ENCODE peak calls at places on chromosomes 2 and 18, in five cellular contexts. One of them, this sample, is unnamed.

GRCh38 chr18:70397259-70397925 is 108.5 kb downstream of the SOCS6 start:
- DNase-seq in mesenchymal stem cell: no peak
- DNase-seq in IMR-90: peak
- DNase-seq in H1: no peak
- DNase-seq in H9: no peak
- DNase-seq in this sample: no peak

GRCh38 chr2:19187323-19188020 is 171.0 kb downstream of the OSR1 start:
- DNase-seq in mesenchymal stem cell: peak
- DNase-seq in H9: no peak
- DNase-seq in IMR-90: peak
- DNase-seq in H1: no peak
- DNase-seq in this sample: no peak

GRCh38 chr2:72137498-72138010 is 10.1 kb downstream of the CYP26B1 start:
- DNase-seq in H1: peak
- DNase-seq in H9: peak
- DNase-seq in IMR-90: peak
- DNase-seq in mesenchymal stem cell: peak
- DNase-seq in this sample: peak

GRCh38 chr18:25979358-25979727 is 111.1 kb downstream of the SS18 start:
- DNase-seq in mesenchymal stem cell: no peak
- DNase-seq in H9: no peak
- DNase-seq in H1: no peak
- DNase-seq in IMR-90: no peak
- DNase-seq in this sample: no peak

GRCh38 chr2:194725169-194725568 is 931.9 kb upstream of the SLC39A10 start:
- DNase-seq in H9: no peak
- DNase-seq in mesenchymal stem cell: no peak
- DNase-seq in IMR-90: no peak
- DNase-seq in H1: no peak
- DNase-seq in this sample: no peak

GRCh38 chr2:130252880-130253645 is 54.8 kb upstream of the TUBA3E start:
- DNase-seq in H9: no peak
- DNase-seq in IMR-90: no peak
- DNase-seq in H1: no peak
- DNase-seq in mesenchymal stem cell: no peak
- DNase-seq in this sample: no peak

GRCh38 chr2:170816499-170817246 is at the start of gene GAD1:
- DNase-seq in H9: peak
- DNase-seq in H1: peak
- DNase-seq in mesenchymal stem cell: peak
- DNase-seq in IMR-90: peak
- DNase-seq in this sample: peak

GRCh38 chr2:207113403-207113802 is 52.3 kb downstream of the KLF7 start:
- DNase-seq in IMR-90: no peak
- DNase-seq in H9: no peak
- DNase-seq in H1: no peak
- DNase-seq in mesenchymal stem cell: no peak
- DNase-seq in this sample: no peak

GRCh38 chr2:3611611-3612010 is 16.7 kb downstream of the COLEC11 start:
- DNase-seq in H1: no peak
- DNase-seq in IMR-90: no peak
- DNase-seq in H9: no peak
- DNase-seq in mesenchymal stem cell: no peak
- DNase-seq in this sample: no peak

GRCh38 chr18:8121942-8122480 is 487.2 kb upstream of the RAB12 start:
- DNase-seq in IMR-90: peak
- DNase-seq in H9: no peak
- DNase-seq in mesenchymal stem cell: peak
- DNase-seq in H1: no peak
- DNase-seq in this sample: no peak

GRCh38 chr2:39780825-39781600 is 2.0 kb upstream of the THUMPD2 start:
- DNase-seq in H9: no peak
- DNase-seq in mesenchymal stem cell: peak
- DNase-seq in H1: no peak
- DNase-seq in IMR-90: no peak
- DNase-seq in this sample: no peak

GRCh38 chr2:38601463-38602135 is 1.1 kb downstream of the HNRNPLL start:
- DNase-seq in mesenchymal stem cell: peak
- DNase-seq in H1: no peak
- DNase-seq in H9: no peak
- DNase-seq in IMR-90: peak
- DNase-seq in this sample: peak

GRCh38 chr18:76943542-76944339 is 121.4 kb downstream of the ZNF236 start:
- DNase-seq in mesenchymal stem cell: peak
- DNase-seq in H1: no peak
- DNase-seq in IMR-90: peak
- DNase-seq in H9: no peak
- DNase-seq in this sample: no peak

GRCh38 chr2:167188596-167188967 is 300.3 kb downstream of the XIRP2 start:
- DNase-seq in IMR-90: no peak
- DNase-seq in H1: no peak
- DNase-seq in mesenchymal stem cell: no peak
- DNase-seq in H9: no peak
- DNase-seq in this sample: no peak

GRCh38 chr18:57803119-57803969 is at the start of gene ATP8B1:
- DNase-seq in H9: peak
- DNase-seq in H1: peak
- DNase-seq in IMR-90: peak
- DNase-seq in mesenchymal stem cell: peak
- DNase-seq in this sample: peak

GRCh38 chr2:43221660-43222471 is 4.5 kb downstream of the ZFP36L2 start:
- DNase-seq in H1: peak
- DNase-seq in IMR-90: peak
- DNase-seq in H9: peak
- DNase-seq in mesenchymal stem cell: peak
- DNase-seq in this sample: peak

GRCh38 chr2:159736048-159736447 is 23.7 kb downstream of the MARCHF7 start:
- DNase-seq in IMR-90: peak
- DNase-seq in H1: no peak
- DNase-seq in mesenchymal stem cell: peak
- DNase-seq in H9: no peak
- DNase-seq in this sample: no peak

GRCh38 chr18:57697434-57697833 is 75.8 kb upstream of the NARS1 start:
- DNase-seq in IMR-90: no peak
- DNase-seq in H1: no peak
- DNase-seq in mesenchymal stem cell: no peak
- DNase-seq in H9: no peak
- DNase-seq in this sample: no peak

GRCh38 chr2:120134263-120134662 is 88.9 kb downstream of the TMEM185B start:
- DNase-seq in IMR-90: peak
- DNase-seq in H1: no peak
- DNase-seq in H9: peak
- DNase-seq in mesenchymal stem cell: peak
- DNase-seq in this sample: no peak

GRCh38 chr2:63301481-63301880 is 250.9 kb downstream of the OTX1 start:
- DNase-seq in H1: no peak
- DNase-seq in mesenchymal stem cell: no peak
- DNase-seq in IMR-90: no peak
- DNase-seq in H9: no peak
- DNase-seq in this sample: no peak

GRCh38 chr18:74724186-74724585 is 126.5 kb downstream of the ZNF407 start:
- DNase-seq in IMR-90: peak
- DNase-seq in H1: no peak
- DNase-seq in mesenchymal stem cell: peak
- DNase-seq in H9: no peak
- DNase-seq in this sample: no peak

GRCh38 chr2:203683932-203684556 is 22.4 kb upstream of the CD28 start:
- DNase-seq in H1: no peak
- DNase-seq in H9: no peak
- DNase-seq in IMR-90: peak
- DNase-seq in mesenchymal stem cell: peak
- DNase-seq in this sample: no peak

GRCh38 chr18:11470941-11471340 is 138.5 kb upstream of the SLC35G4 start:
- DNase-seq in IMR-90: no peak
- DNase-seq in H9: no peak
- DNase-seq in H1: no peak
- DNase-seq in mesenchymal stem cell: no peak
- DNase-seq in this sample: no peak

GRCh38 chr2:174334781-174335604 is at the start of gene SP9:
- DNase-seq in mesenchymal stem cell: peak
- DNase-seq in IMR-90: peak
- DNase-seq in H9: peak
- DNase-seq in H1: peak
- DNase-seq in this sample: peak

GRCh38 chr2:97857553-97857952 is 138.2 kb downstream of the TMEM131 start:
- DNase-seq in mesenchymal stem cell: no peak
- DNase-seq in H1: no peak
- DNase-seq in IMR-90: no peak
- DNase-seq in H9: no peak
- DNase-seq in this sample: no peak

GRCh38 chr2:15649556-15650255 is 58.0 kb downstream of the DDX1 start:
- DNase-seq in mesenchymal stem cell: no peak
- DNase-seq in IMR-90: no peak
- DNase-seq in H9: no peak
- DNase-seq in H1: peak
- DNase-seq in this sample: no peak
- H4K91ac ChIP-seq in mesenchymal stem cell: no peak
- H4K91ac ChIP-seq in IMR-90: no peak
- H4K91ac ChIP-seq in H9: no peak
- H4K91ac ChIP-seq in H1: no peak
- H4K91ac ChIP-seq in this sample: no peak

GRCh38 chr2:69173706-69174105 is 160.7 kb downstream of the ANTXR1 start:
- DNase-seq in H1: no peak
- DNase-seq in H9: no peak
- DNase-seq in IMR-90: no peak
- DNase-seq in mesenchymal stem cell: no peak
- DNase-seq in this sample: no peak

GRCh38 chr2:69177785-69178636 is 165.0 kb downstream of the ANTXR1 start:
- DNase-seq in mesenchymal stem cell: peak
- DNase-seq in H9: peak
- DNase-seq in H1: peak
- DNase-seq in IMR-90: peak
- DNase-seq in this sample: peak

GRCh38 chr2:69175795-69176715 is 163.1 kb downstream of the ANTXR1 start:
- DNase-seq in H1: no peak
- DNase-seq in mesenchymal stem cell: peak
- DNase-seq in H9: no peak
- DNase-seq in IMR-90: peak
- DNase-seq in this sample: no peak

GRCh38 chr2:69180227-69180626 is 167.2 kb downstream of the ANTXR1 start:
- DNase-seq in mesenchymal stem cell: no peak
- DNase-seq in H1: no peak
- DNase-seq in IMR-90: no peak
- DNase-seq in H9: no peak
- DNase-seq in this sample: no peak

DNA sequence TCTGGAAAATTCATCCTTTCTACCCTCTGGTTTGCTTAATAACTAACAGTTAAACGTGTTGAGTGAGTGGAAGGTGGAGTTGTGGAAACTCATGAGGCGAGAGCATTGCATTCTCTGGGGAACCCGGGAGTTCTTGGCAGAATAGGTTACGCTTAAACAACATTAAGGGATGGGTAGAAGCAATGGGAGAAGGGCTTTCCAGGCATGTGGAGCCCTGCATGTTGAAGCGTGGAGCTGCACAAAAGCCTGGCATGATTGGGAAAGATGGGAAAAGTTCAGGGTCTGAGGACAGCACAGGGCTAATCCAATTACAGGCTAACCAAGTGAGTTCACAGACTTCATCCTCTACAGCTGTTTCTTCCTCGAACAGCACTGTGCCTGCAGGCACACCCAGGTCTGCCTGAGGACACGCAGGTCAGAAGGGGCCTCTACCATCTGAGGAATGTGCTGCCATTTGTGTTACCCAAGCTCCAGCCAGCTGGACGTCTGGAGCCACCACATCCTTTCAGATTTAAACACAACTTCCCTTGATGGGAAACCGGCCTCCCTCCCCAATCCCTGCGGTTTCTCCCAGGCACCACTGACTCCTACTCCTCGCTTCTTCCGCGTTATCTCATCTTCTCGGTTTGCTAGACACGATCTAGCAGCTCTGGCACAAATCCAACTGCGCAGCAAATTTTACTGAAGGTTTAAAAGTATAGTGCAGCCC is 164.2 kb downstream of the ANTXR1 start:
- DNase-seq in mesenchymal stem cell: peak
- DNase-seq in H9: peak
- DNase-seq in IMR-90: peak
- DNase-seq in H1: peak
- DNase-seq in this sample: no peak
- H2BK15ac ChIP-seq in mesenchymal stem cell: peak
- H2BK15ac ChIP-seq in H9: no peak
- H2BK15ac ChIP-seq in IMR-90: peak
- H2BK15ac ChIP-seq in H1: peak
- H2BK15ac ChIP-seq in this sample: no peak

GRCh38 chr2:74916394-74916793 is 42.0 kb upstream of the POLE4 start:
- DNase-seq in H9: no peak
- DNase-seq in mesenchymal stem cell: no peak
- DNase-seq in IMR-90: no peak
- DNase-seq in H1: no peak
- DNase-seq in this sample: no peak

GRCh38 chr2:74922592-74923227 is 35.7 kb upstream of the POLE4 start:
- DNase-seq in H9: no peak
- DNase-seq in H1: peak
- DNase-seq in IMR-90: peak
- DNase-seq in mesenchymal stem cell: peak
- DNase-seq in this sample: no peak

GRCh38 chr2:74921236-74921736 is 37.2 kb upstream of the POLE4 start:
- DNase-seq in mesenchymal stem cell: no peak
- DNase-seq in H9: no peak
- DNase-seq in IMR-90: no peak
- DNase-seq in H1: no peak
- DNase-seq in this sample: no peak

GRCh38 chr2:74917702-74918619 is 40.5 kb upstream of the POLE4 start:
- DNase-seq in mesenchymal stem cell: peak
- DNase-seq in H1: no peak
- DNase-seq in IMR-90: peak
- DNase-seq in H9: no peak
- DNase-seq in this sample: no peak

GRCh38 chr2:74919827-74920226 is 38.6 kb upstream of the POLE4 start:
- DNase-seq in IMR-90: peak
- DNase-seq in mesenchymal stem cell: peak
- DNase-seq in H1: peak
- DNase-seq in H9: peak
- DNase-seq in this sample: peak
- H3K27ac ChIP-seq in IMR-90: no peak
- H3K27ac ChIP-seq in mesenchymal stem cell: no peak
- H3K27ac ChIP-seq in H1: no peak
- H3K27ac ChIP-seq in H9: no peak
- H3K27ac ChIP-seq in this sample: no peak

GRCh38 chr2:231411237-231411636 is 15.7 kb downstream of the B3GNT7 start:
- DNase-seq in IMR-90: no peak
- DNase-seq in H1: no peak
- DNase-seq in mesenchymal stem cell: no peak
- DNase-seq in H9: no peak
- DNase-seq in this sample: no peak

GRCh38 chr2:231413456-231413855 is 17.9 kb downstream of the B3GNT7 start:
- DNase-seq in mesenchymal stem cell: no peak
- DNase-seq in IMR-90: no peak
- DNase-seq in H9: no peak
- DNase-seq in H1: peak
- DNase-seq in this sample: no peak

GRCh38 chr2:231412616-231412963 is 17.1 kb downstream of the B3GNT7 start:
- DNase-seq in H1: no peak
- DNase-seq in mesenchymal stem cell: no peak
- DNase-seq in IMR-90: no peak
- DNase-seq in H9: no peak
- DNase-seq in this sample: no peak

GRCh38 chr2:231410293-231411004 is 14.9 kb downstream of the B3GNT7 start:
- DNase-seq in IMR-90: no peak
- DNase-seq in H9: peak
- DNase-seq in H1: peak
- DNase-seq in mesenchymal stem cell: no peak
- DNase-seq in this sample: no peak

GRCh38 chr2:231411871-231412615 is 16.5 kb downstream of the B3GNT7 start:
- DNase-seq in IMR-90: peak
- DNase-seq in H9: peak
- DNase-seq in mesenchymal stem cell: peak
- DNase-seq in H1: peak
- DNase-seq in this sample: peak
- H4K91ac ChIP-seq in IMR-90: peak
- H4K91ac ChIP-seq in H9: no peak
- H4K91ac ChIP-seq in mesenchymal stem cell: peak
- H4K91ac ChIP-seq in H1: peak
- H4K91ac ChIP-seq in this sample: peak

This sample was measured in neuronal stem cell.